ENCODE peak calls at places on chromosomes 13 and 19, in eight cellular contexts. S, I, C, Z, L, R, E and D are unnamed samples.

GRCh38 chr13:26956532-26957142 is 196.1 kb upstream of the GPR12 start:
- DNase-seq in S (no peak), I (no peak), C (no peak), Z (no peak), L (no peak), R (no peak), E (peak; percentile 93), D (no peak)

GRCh38 chr13:27006519-27007161 is 165.0 kb downstream of the USP12 start:
- DNase-seq in S (no peak), I (peak; percentile 42), C (no peak), Z (no peak), L (no peak), R (peak; percentile 55), E (no peak), D (peak; percentile 43)

GRCh38 chr13:64154514-64154913 is 2738.9 kb upstream of the PCDH20 start:
- DNase-seq in S (peak; percentile 69), I (no peak), C (no peak), Z (no peak), L (no peak), R (peak; percentile 16), E (peak; percentile 4), D (no peak)

GRCh38 chr13:110393761-110394160 is 86.7 kb downstream of the COL4A2 start:
- DNase-seq in S (no peak), I (no peak), C (no peak), Z (no peak), L (no peak), R (no peak), E (no peak), D (no peak)

GRCh38 chr19:31178833-31179470 is 170.3 kb downstream of the TSHZ3 start:
- DNase-seq in S (no peak), I (no peak), C (no peak), Z (no peak), L (no peak), R (no peak), E (no peak), D (no peak)

GRCh38 chr19:30148803-30149202 is 206.8 kb downstream of the URI1 start:
- DNase-seq in S (no peak), I (no peak), C (no peak), Z (no peak), L (no peak), R (no peak), E (no peak), D (no peak)

GRCh38 chr13:112680741-112681360 is 9.0 kb upstream of the ATP11A start:
- DNase-seq in S (no peak), I (no peak), C (no peak), Z (no peak), L (no peak), R (no peak), E (no peak), D (no peak)

GRCh38 chr19:16085115-16085514 is 8.8 kb downstream of the TPM4 start:
- DNase-seq in S (no peak), I (no peak), C (no peak), Z (no peak), L (no peak), R (no peak), E (no peak), D (no peak)

GRCh38 chr19:15038304-15038703 is 11.0 kb upstream of the CASP14 start:
- DNase-seq in S (no peak), I (no peak), C (no peak), Z (no peak), L (no peak), R (no peak), E (no peak), D (no peak)

GRCh38 chr19:47309038-47309437 is 623 bp upstream of the C5AR1 start:
- DNase-seq in S (no peak), I (no peak), C (no peak), Z (no peak), L (no peak), R (no peak), E (no peak), D (no peak)

GRCh38 chr13:102038787-102039186 is 363.1 kb downstream of the FGF14 start:
- DNase-seq in S (no peak), I (no peak), C (no peak), Z (no peak), L (no peak), R (no peak), E (no peak), D (no peak)

GRCh38 chr13:77477299-77477848 is 58.1 kb upstream of the SCEL start:
- DNase-seq in S (no peak), I (no peak), C (no peak), Z (no peak), L (no peak), R (no peak), E (no peak), D (no peak)

GRCh38 chr19:56066152-56067023 is 54.7 kb downstream of the ZNF787 start:
- DNase-seq in S (peak; percentile 54), I (peak; percentile 86), C (peak; percentile 50), Z (no peak), L (no peak), R (peak; percentile 82), E (peak; percentile 81), D (peak; percentile 71)

GRCh38 chr19:1825909-1826556 is 14.0 kb upstream of the ATP8B3 start:
- DNase-seq in S (peak; percentile 49), I (peak; percentile 93), C (peak; percentile 73), Z (no peak), L (peak; percentile 83), R (peak; percentile 92), E (peak; percentile 85), D (peak; percentile 86)

GRCh38 chr19:55301459-55302331 is 17.9 kb downstream of the BRSK1 start:
- DNase-seq in S (peak; percentile 81), I (peak; percentile 98), C (peak; percentile 86), Z (no peak), L (peak; percentile 79), R (peak; percentile 96), E (peak; percentile 91), D (peak; percentile 86)

GRCh38 chr19:47427241-47428176 is 8.2 kb upstream of the MEIS3 start:
- DNase-seq in S (peak; percentile 55), I (peak; percentile 94), C (peak; percentile 39), Z (no peak), L (no peak), R (peak; percentile 92), E (peak; percentile 89), D (peak; percentile 84)

GRCh38 chr19:10871711-10872550 is 578 bp downstream of the CARM1 start:
- DNase-seq in S (peak; percentile 12), I (peak; percentile 33), C (peak; percentile 47), Z (no peak), L (no peak), R (peak; percentile 58), E (peak; percentile 45), D (peak; percentile 39)

GRCh38 chr19:3576696-3577443 is 4.1 kb downstream of the HMG20B start:
- DNase-seq in S (peak; percentile 52), I (peak; percentile 91), C (peak; percentile 40), Z (no peak), L (no peak), R (peak; percentile 88), E (peak; percentile 42), D (no peak)
- TF ChIP-seq CTCF in S (no peak), I (no peak), C (no peak), Z (no peak), L (no peak), R (peak; percentile 37), E (no peak), D (no peak)

DNA sequence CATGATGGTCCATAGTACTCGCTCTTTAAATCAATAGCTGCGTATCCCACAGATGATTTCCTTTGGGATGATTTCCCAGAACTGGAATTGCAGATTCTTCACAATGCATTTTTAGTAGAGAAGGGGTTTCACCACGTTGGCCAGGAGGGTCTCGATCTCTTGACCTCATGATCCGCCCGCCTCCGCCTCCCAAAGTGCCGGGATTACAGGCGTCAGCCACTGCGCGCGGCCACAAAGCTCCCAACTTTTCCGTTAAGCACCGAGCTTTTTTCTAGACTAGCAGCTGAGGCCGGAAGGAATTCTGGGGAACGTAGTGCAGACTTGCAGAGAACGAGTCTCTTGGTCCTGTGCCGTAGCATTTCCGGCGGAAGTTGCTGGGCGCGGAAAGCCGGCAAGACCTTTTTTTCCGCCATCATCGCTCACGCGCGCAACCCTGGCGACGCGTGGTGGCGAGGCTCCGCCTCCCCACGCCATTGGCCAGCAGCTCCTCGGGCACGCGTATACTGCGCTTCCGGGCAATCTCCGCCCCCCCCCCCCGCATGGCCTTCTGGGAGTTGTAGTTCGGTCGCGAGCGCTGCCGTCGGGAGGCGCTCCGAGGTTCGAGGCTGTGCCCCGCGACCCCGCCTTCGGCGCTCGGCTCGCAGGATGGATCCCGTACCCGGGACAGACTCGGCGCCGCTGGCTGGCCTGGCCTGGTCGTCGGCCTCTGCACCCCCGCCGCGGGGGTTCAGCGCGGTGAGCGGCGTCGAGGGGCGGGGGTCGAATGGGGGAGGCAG is at the start of gene MVB12A:
- DNase-seq in S (peak; percentile 99), I (peak; percentile 97), C (peak; percentile 98), Z (peak; percentile 79), L (peak; percentile 79), R (peak; percentile 99), E (peak; percentile 95), D (peak; percentile 90)
- TF ChIP-seq CTCF in S (no peak), I (no peak), C (no peak), Z (no peak), L (no peak), R (no peak), E (no peak), D (no peak)

GRCh38 chr13:30898070-30898469 is 8.0 kb upstream of the MEDAG start:
- DNase-seq in S (no peak), I (no peak), C (no peak), Z (no peak), L (no peak), R (peak; percentile 29), E (no peak), D (no peak)

GRCh38 chr13:30898721-30899188 is 7.3 kb upstream of the MEDAG start:
- DNase-seq in S (peak; percentile 99), I (no peak), C (peak; percentile 61), Z (no peak), L (no peak), R (no peak), E (no peak), D (no peak)

GRCh38 chr13:30895773-30896172 is 10.3 kb upstream of the MEDAG start:
- DNase-seq in S (peak; percentile 63), I (no peak), C (no peak), Z (no peak), L (no peak), R (peak; percentile 34), E (peak; percentile 32), D (no peak)

GRCh38 chr13:30889196-30889690 is 16.8 kb upstream of the MEDAG start:
- DNase-seq in S (no peak), I (no peak), C (no peak), Z (no peak), L (no peak), R (no peak), E (no peak), D (no peak)

GRCh38 chr13:30892966-30893365 is 13.1 kb upstream of the MEDAG start:
- DNase-seq in S (no peak), I (peak; percentile 89), C (no peak), Z (no peak), L (no peak), R (peak; percentile 87), E (peak; percentile 65), D (peak; percentile 21)
- TF ChIP-seq CTCF in S (peak; percentile 51), I (peak; percentile 78), C (peak; percentile 49), Z (no peak), L (peak; percentile 34), R (peak; percentile 83), E (peak; percentile 51), D (peak; percentile 59)

DNA sequence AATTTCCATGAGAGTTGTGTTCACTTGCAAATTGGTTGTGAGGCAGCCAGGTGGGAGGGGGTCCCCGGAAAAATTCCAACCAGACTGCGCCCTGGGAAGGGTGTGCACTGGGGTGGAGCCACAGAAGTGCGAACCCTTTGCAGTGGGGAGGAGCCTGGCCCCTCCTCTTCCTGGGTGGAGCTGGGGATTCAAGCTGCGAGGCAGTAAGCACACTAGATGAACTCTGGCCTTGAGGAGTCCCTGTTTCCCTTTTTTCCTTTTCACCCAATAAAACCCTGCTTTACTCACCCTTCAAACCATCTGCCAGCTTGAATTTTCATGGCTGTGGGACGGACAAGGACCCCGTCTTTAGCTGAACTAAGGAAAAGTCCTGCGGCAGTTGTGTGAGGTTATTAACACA is 31.0 kb upstream of the MBNL2 start:
- DNase-seq in S (no peak), I (no peak), C (no peak), Z (no peak), L (no peak), R (no peak), E (no peak), D (no peak)
- TF ChIP-seq CTCF in S (no peak), I (no peak), C (no peak), Z (no peak), L (no peak), R (no peak), E (no peak), D (no peak)